ENCODE peak calls at places on chromosomes 12 and 14, in four cellular contexts. L is body of pancreas, C is breast epithelium, V is gastrocnemius medialis. D is an unnamed sample.

GRCh38 chr12:1350055-1350933 is 244.1 kb downstream of the FBXL14 start:
- DNase-seq in L (no peak), C (no peak), V (no peak), D (no peak)

GRCh38 chr14:101873401-101873800 is 91.0 kb upstream of the DYNC1H1 start:
- DNase-seq in C (no peak), L (no peak), V (no peak), D (no peak)

GRCh38 chr12:1666215-1666614 is 24.7 kb upstream of the ADIPOR2 start:
- DNase-seq in L (no peak), V (no peak), C (no peak), D (no peak)

GRCh38 chr12:45981075-45981837 is 9.1 kb downstream of the SCAF11 start:
- DNase-seq in L (no peak), V (no peak), C (no peak), D (no peak)

GRCh38 chr12:26124491-26125450 is at the start of gene BHLHE41:
- DNase-seq in V (peak; percentile 77), C (peak; percentile 83), L (peak; percentile 86), D (peak; percentile 90)

GRCh38 chr14:74955229-74955999 is at the start of gene PGF:
- DNase-seq in C (no peak), V (no peak), L (peak; percentile 76), D (peak; percentile 75)

GRCh38 chr12:96208801-96209534 is 14.8 kb downstream of the ELK3 start:
- DNase-seq in V (no peak), L (no peak), C (no peak), D (no peak)

GRCh38 chr12:62683724-62684501 is 217.3 kb downstream of the MON2 start:
- DNase-seq in C (peak; percentile 75), V (peak; percentile 34), L (peak; percentile 19), D (peak; percentile 67)

GRCh38 chr12:127125607-127126259 is 1141.2 kb upstream of the TMEM132C start:
- DNase-seq in V (no peak), C (no peak), L (no peak), D (no peak)

GRCh38 chr14:36402867-36403266 is 82.4 kb upstream of the MBIP start:
- DNase-seq in C (no peak), L (no peak), V (no peak), D (no peak)

GRCh38 chr14:38101679-38102078 is 106.0 kb upstream of the SSTR1 start:
- DNase-seq in C (no peak), V (no peak), L (no peak), D (no peak)

GRCh38 chr14:94100847-94101246 is 9.7 kb upstream of the IFI27 start:
- DNase-seq in L (no peak), C (no peak), V (no peak), D (no peak)

GRCh38 chr12:52809166-52809565 is 4.8 kb downstream of the KRT4 start:
- DNase-seq in L (no peak), V (no peak), C (no peak), D (no peak)

GRCh38 chr12:43282106-43282505 is 269.9 kb downstream of the ADAMTS20 start:
- DNase-seq in V (no peak), C (no peak), L (no peak), D (no peak)

GRCh38 chr12:62601765-62602444 is 135.3 kb downstream of the MON2 start:
- DNase-seq in V (no peak), L (no peak), C (no peak), D (no peak)

GRCh38 chr14:105430535-105430934 is 10.9 kb downstream of the MTA1 start:
- DNase-seq in C (no peak), V (no peak), L (peak; percentile 58), D (no peak)

GRCh38 chr12:66735275-66735674 is 56.4 kb upstream of the GRIP1 start:
- DNase-seq in C (no peak), L (no peak), V (no peak), D (no peak)

GRCh38 chr12:59097876-59098275 is 177.6 kb upstream of the LRIG3 start:
- DNase-seq in C (no peak), V (no peak), L (no peak), D (no peak)

GRCh38 chr14:38723954-38724353 is 379.1 kb downstream of the SEC23A start:
- DNase-seq in L (no peak), V (no peak), C (no peak), D (no peak)

GRCh38 chr12:83378186-83378727 is 691.6 kb downstream of the TMTC2 start:
- DNase-seq in V (no peak), L (no peak), C (no peak), D (no peak)

DNA sequence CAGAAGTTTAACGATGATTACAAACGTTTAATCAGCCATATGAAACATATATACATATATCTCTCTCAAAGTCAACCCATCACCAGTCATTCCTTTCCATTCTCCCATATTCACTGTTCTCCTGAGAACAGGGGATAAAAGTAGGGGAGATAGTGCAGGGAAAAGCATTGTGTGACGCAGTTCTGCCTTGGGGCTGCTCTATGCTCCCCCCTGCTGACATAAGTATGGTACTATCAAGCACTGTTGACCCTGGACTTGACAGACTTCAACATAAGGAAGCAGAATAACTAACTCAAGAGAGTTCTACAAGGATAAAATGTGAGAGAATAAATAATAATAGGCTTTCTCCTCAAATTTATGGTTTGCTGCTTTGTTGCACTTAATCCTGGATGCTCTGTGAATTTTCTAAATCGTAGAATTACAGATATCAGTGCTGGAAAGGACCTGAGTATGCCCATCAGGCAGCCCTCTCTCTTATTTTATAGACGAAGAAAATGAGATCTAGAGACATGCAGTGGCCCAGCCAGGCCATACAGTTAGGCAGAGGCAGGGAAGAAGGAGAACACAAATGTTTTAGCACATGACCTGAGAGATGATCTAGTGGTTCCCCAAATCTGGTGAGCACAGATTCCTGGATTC is 87.2 kb downstream of the SCN8A start:
- DNase-seq in V (no peak), L (peak; percentile 71), C (no peak), D (peak; percentile 28)
- TF ChIP-seq CTCF in V (peak; percentile 29), L (peak; percentile 72), C (no peak), D (peak; percentile 28)

GRCh38 chr14:60637490-60638452 is 11.5 kb downstream of the SIX1 start:
- DNase-seq in C (no peak), V (no peak), L (no peak), D (no peak)
- H3K27ac ChIP-seq in C (no peak overlapping the region), V (peak overlapping the region; percentile 98), L (no peak overlapping the region), D (peak overlapping the region; percentile 29)

GRCh38 chr12:132677492-132677891 is 9.7 kb downstream of the POLE start:
- DNase-seq in L (no peak), C (no peak), V (no peak), D (no peak)
- TF ChIP-seq POLR2A in L (no peak), C (no peak), V (no peak), D (no peak)

GRCh38 chr12:5561843-5562242 is 129.9 kb downstream of the NTF3 start:
- DNase-seq in V (no peak), C (no peak), L (no peak), D (no peak)

GRCh38 chr12:5560242-5560641 is 128.3 kb downstream of the NTF3 start:
- DNase-seq in V (no peak), C (no peak), L (no peak), D (no peak)

GRCh38 chr12:5562581-5562980 is 130.7 kb downstream of the NTF3 start:
- DNase-seq in L (no peak), C (no peak), V (no peak), D (no peak)

GRCh38 chr12:5557906-5558305 is 126.0 kb downstream of the NTF3 start:
- DNase-seq in L (no peak), C (no peak), V (no peak), D (no peak)

DNA sequence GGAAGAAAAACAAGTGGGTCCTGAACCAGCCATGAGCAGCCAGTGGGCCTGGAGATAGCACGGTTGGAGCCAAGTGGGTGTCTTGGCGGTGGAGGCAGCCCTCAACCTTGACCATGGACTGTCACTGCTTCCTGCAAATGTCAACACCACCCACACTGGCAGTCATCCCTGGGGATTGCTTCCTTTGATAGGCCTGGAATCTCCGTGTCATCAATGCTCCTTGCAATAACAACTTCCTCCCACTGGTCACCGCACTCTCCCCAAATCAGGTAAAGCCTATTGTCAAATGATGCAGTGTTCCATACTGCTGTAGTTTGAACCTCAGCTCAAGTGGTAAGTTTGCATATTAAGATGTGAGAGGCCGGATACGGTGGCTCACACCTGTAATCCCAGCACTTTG is 129.1 kb downstream of the NTF3 start:
- DNase-seq in C (no peak), L (no peak), V (no peak), D (no peak)
- TF ChIP-seq CTCF in C (no peak), L (no peak), V (no peak), D (no peak)

DNA sequence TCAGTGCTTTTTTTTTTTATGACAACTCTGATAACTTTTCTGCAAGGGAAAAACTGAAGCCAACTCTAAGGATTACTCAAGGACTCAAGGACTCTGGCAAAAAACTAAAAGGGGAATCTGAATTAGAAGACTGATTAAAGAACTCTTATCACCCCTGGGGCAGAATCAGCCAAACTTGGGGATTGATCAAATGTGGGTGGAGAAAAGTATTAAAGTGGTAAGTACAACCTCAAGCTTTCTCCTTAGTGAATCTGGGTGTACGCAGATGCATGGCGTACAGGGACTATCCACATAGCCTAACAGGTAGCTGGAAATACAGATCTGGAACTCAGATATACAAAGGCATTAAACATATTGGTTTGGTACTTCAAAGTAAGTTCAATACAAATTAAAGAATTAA is 7.3 kb downstream of the LIMA1 start:
- DNase-seq in C (no peak), L (no peak), V (no peak), D (no peak)
- H3K27ac ChIP-seq in C (peak overlapping the region; percentile 40), L (peak overlapping the region; percentile 48), V (peak overlapping the region; percentile 63), D (no peak overlapping the region)

GRCh38 chr12:122062832-122063690 is 15.5 kb upstream of the MLXIP start:
- DNase-seq in V (no peak), L (peak; percentile 78), C (no peak), D (peak; percentile 68)

GRCh38 chr12:122063691-122064033 is 14.9 kb upstream of the MLXIP start:
- DNase-seq in C (no peak), L (peak; percentile 80), V (no peak), D (no peak)

GRCh38 chr12:122064034-122064777 is 14.3 kb upstream of the MLXIP start:
- DNase-seq in V (peak; percentile 33), C (peak; percentile 39), L (peak; percentile 99), D (peak; percentile 91)

GRCh38 chr12:122067548-122067947 is 11.0 kb upstream of the MLXIP start:
- DNase-seq in C (no peak), V (no peak), L (no peak), D (no peak)

GRCh38 chr12:122064780-122065588 is 13.6 kb upstream of the MLXIP start:
- DNase-seq in V (no peak), L (peak; percentile 70), C (no peak), D (no peak)
- TF ChIP-seq POLR2A in V (no peak), L (no peak), C (no peak), D (no peak)

GRCh38 chr12:115813256-115813655 is 464.2 kb downstream of the MED13L start:
- DNase-seq in V (no peak), L (no peak), C (no peak), D (no peak)
- TF ChIP-seq CTCF in V (no peak), L (no peak), C (no peak), D (no peak)

GRCh38 chr14:91128699-91129098 is 14.8 kb downstream of the DGLUCY start:
- DNase-seq in L (no peak), V (no peak), C (no peak), D (no peak)
- H3K27ac ChIP-seq in L (no peak overlapping the region), V (peak overlapping the region; percentile 97), C (peak overlapping the region; percentile 88), D (no peak overlapping the region)

GRCh38 chr12:15014708-15015107 is 41.9 kb downstream of the PDE6H start:
- DNase-seq in V (no peak), L (no peak), C (no peak), D (no peak)

GRCh38 chr12:15015121-15015520 is 42.3 kb downstream of the PDE6H start:
- DNase-seq in L (no peak), C (no peak), V (no peak), D (no peak)

GRCh38 chr12:15011162-15011561 is 38.3 kb downstream of the PDE6H start:
- DNase-seq in L (no peak), V (no peak), C (no peak), D (no peak)

GRCh38 chr12:15013634-15014169 is 40.9 kb downstream of the PDE6H start:
- DNase-seq in L (no peak), V (no peak), C (no peak), D (no peak)
- TF ChIP-seq POLR2A in L (no peak), V (no peak), C (no peak), D (no peak)

D was measured in testis.